ENCODE peak calls at places on chromosomes 6 and 20, in ten cellular contexts. Q, B, L, H, P, R, M, A, G and J are unnamed samples.

GRCh38 chr6:43845646-43846045 is 75.6 kb downstream of the VEGFA start:
- DNase-seq in P (no peak), B (no peak), L (no peak), G (no peak), A (no peak), R (no peak), M (no peak), H (no peak), Q (no peak), J (no peak)

GRCh38 chr6:44451803-44452690 is 64.5 kb downstream of the CDC5L start:
- DNase-seq in A (no peak), H (no peak), Q (peak), G (no peak), P (no peak), L (no peak), R (no peak), B (no peak), M (no peak), J (no peak)

GRCh38 chr6:17167327-17167979 is 65.6 kb downstream of the STMND1 start:
- DNase-seq in H (no peak), B (no peak), Q (peak), L (peak), P (no peak), R (no peak), A (peak), G (no peak), M (peak), J (peak)

GRCh38 chr20:1955289-1955688 is 38.6 kb downstream of the PDYN start:
- DNase-seq in Q (no peak), A (no peak), L (no peak), R (no peak), P (no peak), G (no peak), M (no peak), H (no peak), B (no peak), J (no peak)

GRCh38 chr6:14282854-14283505 is 165.4 kb downstream of the CD83 start:
- DNase-seq in B (no peak), G (no peak), A (no peak), P (no peak), M (no peak), L (no peak), R (no peak), H (no peak), Q (no peak), J (no peak)

GRCh38 chr6:125357515-125358256 is 55.9 kb upstream of the HDDC2 start:
- DNase-seq in L (no peak), H (no peak), P (no peak), R (no peak), A (no peak), B (no peak), G (no peak), M (no peak), Q (no peak), J (no peak)

GRCh38 chr20:46970937-46971630 is 76.4 kb downstream of the EYA2 start:
- DNase-seq in P (no peak), A (peak), B (no peak), Q (peak), L (peak), H (no peak), M (peak), R (no peak), G (no peak), J (peak)

GRCh38 chr20:41913146-41913545 is 295.0 kb upstream of the CHD6 start:
- DNase-seq in A (no peak), G (no peak), H (no peak), Q (no peak), L (no peak), M (no peak), P (no peak), R (no peak), B (no peak), J (no peak)

GRCh38 chr6:52284131-52284459 is 447 bp downstream of the MCM3 start:
- DNase-seq in M (peak), B (no peak), R (no peak), L (peak), P (no peak), Q (no peak), G (no peak), A (peak), H (peak), J (no peak)

GRCh38 chr6:24844061-24844460 is 45.3 kb upstream of the ARMH2 start:
- DNase-seq in G (no peak), L (no peak), R (no peak), H (no peak), P (no peak), Q (no peak), B (no peak), A (no peak), M (no peak), J (no peak)

GRCh38 chr20:58714923-58715708 is 22.5 kb downstream of the NPEPL1 start:
- DNase-seq in H (no peak), B (no peak), P (peak), L (no peak), M (no peak), Q (no peak), G (no peak), A (no peak), R (peak), J (peak)

GRCh38 chr6:15331143-15331542 is 85.3 kb downstream of the JARID2 start:
- DNase-seq in R (no peak), M (no peak), Q (no peak), H (no peak), A (no peak), P (no peak), L (no peak), G (no peak), B (no peak), J (no peak)

GRCh38 chr6:53469163-53469562 is 75.7 kb downstream of the GCLC start:
- DNase-seq in A (no peak), G (no peak), M (no peak), L (no peak), P (no peak), Q (no peak), B (no peak), H (no peak), R (no peak), J (no peak)

GRCh38 chr6:165659945-165660862 is 2.8 kb downstream of the PDE10A start:
- DNase-seq in P (no peak), R (no peak), Q (no peak), L (no peak), H (no peak), G (no peak), A (no peak), M (no peak), B (no peak), J (no peak)

GRCh38 chr6:113375950-113376846 is 480.9 kb upstream of the MARCKS start:
- DNase-seq in R (no peak), P (no peak), G (no peak), A (no peak), H (no peak), Q (peak), M (no peak), B (no peak), L (no peak), J (peak)

GRCh38 chr6:166760288-166760687 is 133.2 kb upstream of the RPS6KA2 start:
- DNase-seq in M (no peak), Q (no peak), P (no peak), H (peak), G (no peak), R (peak), A (no peak), B (peak), L (no peak), J (no peak)

GRCh38 chr20:3931664-3932063 is 42.5 kb downstream of the PANK2 start:
- DNase-seq in G (no peak), B (no peak), A (no peak), M (no peak), P (no peak), R (no peak), Q (peak), H (no peak), L (no peak), J (no peak)

GRCh38 chr20:17958326-17959256 is 10.0 kb downstream of the SNX5 start:
- DNase-seq in P (no peak), M (no peak), R (no peak), L (no peak), G (no peak), H (no peak), B (no peak), Q (peak), A (no peak), J (no peak)

GRCh38 chr20:57203204-57203603 is 63.2 kb downstream of the BMP7 start:
- DNase-seq in B (no peak), P (no peak), H (no peak), A (no peak), G (no peak), Q (no peak), M (no peak), L (no peak), R (no peak), J (no peak)

GRCh38 chr6:19873031-19873430 is 35.9 kb downstream of the ID4 start:
- DNase-seq in A (no peak), G (no peak), P (no peak), B (no peak), M (no peak), L (peak), R (no peak), Q (no peak), H (no peak), J (no peak)

GRCh38 chr6:345747-346388 is 45.7 kb upstream of the IRF4 start:
- DNase-seq in P (no peak), A (no peak), B (no peak), G (no peak), Q (peak), M (no peak), H (no peak), R (no peak), L (peak), J (no peak)

GRCh38 chr6:11535801-11536230 is 1.7 kb upstream of the TMEM170B start:
- DNase-seq in P (no peak), M (no peak), G (no peak), B (no peak), L (no peak), R (no peak), Q (peak), H (no peak), A (peak), J (peak)

GRCh38 chr6:142222022-142222421 is 75.0 kb downstream of the VTA1 start:
- DNase-seq in Q (no peak), R (no peak), P (no peak), B (no peak), A (no peak), L (no peak), G (no peak), M (no peak), H (no peak), J (no peak)

GRCh38 chr20:62310757-62311121 is 7.9 kb downstream of the ADRM1 start:
- DNase-seq in Q (no peak), R (no peak), P (no peak), M (no peak), H (no peak), B (no peak), L (peak), A (no peak), G (no peak), J (no peak)

GRCh38 chr20:59831901-59832240 is 101.6 kb downstream of the SYCP2 start:
- DNase-seq in A (no peak), B (no peak), R (no peak), L (no peak), H (no peak), G (no peak), Q (no peak), P (no peak), M (no peak), J (no peak)

GRCh38 chr6:56953597-56954388 is 1.1 kb upstream of the BEND6 start:
- DNase-seq in Q (no peak), R (no peak), L (peak), G (no peak), P (no peak), B (no peak), M (peak), A (no peak), H (no peak), J (no peak)

GRCh38 chr6:118896339-118897136 is 2.6 kb downstream of the ASF1A start:
- DNase-seq in P (no peak), L (peak), B (no peak), H (no peak), R (no peak), A (peak), Q (peak), G (no peak), M (no peak), J (peak)

GRCh38 chr20:58868795-58869194 is 16.3 kb downstream of the GNAS start:
- DNase-seq in M (no peak), A (no peak), R (no peak), P (no peak), Q (no peak), L (peak), B (no peak), G (no peak), H (no peak), J (no peak)

GRCh38 chr20:30502670-30503069 is 754.8 kb upstream of the DEFB115 start:
- DNase-seq in B (no peak), M (no peak), L (no peak), R (no peak), A (no peak), H (no peak), P (no peak), Q (no peak), G (no peak), J (no peak)

GRCh38 chr6:43120938-43121913 is 45.1 kb downstream of the PTK7 start:
- DNase-seq in R (no peak), B (no peak), G (no peak), Q (peak), P (peak), M (no peak), H (no peak), A (peak), L (peak), J (peak)

GRCh38 chr20:56005389-56005715 is at the start of gene CBLN4:
- DNase-seq in L (no peak), H (no peak), M (no peak), B (no peak), G (no peak), P (no peak), Q (no peak), A (no peak), R (no peak), J (no peak)

GRCh38 chr6:23349521-23350147 is 776.4 kb upstream of the NRSN1 start:
- DNase-seq in L (no peak), B (no peak), A (peak), M (no peak), G (no peak), H (no peak), R (no peak), P (no peak), Q (peak), J (peak)

GRCh38 chr6:6788394-6789020 is 200.0 kb downstream of the LY86 start:
- DNase-seq in L (no peak), A (no peak), G (peak), M (no peak), B (no peak), P (no peak), R (no peak), H (no peak), Q (no peak), J (no peak)

GRCh38 chr6:30720738-30721197 is 616 bp downstream of the TUBB start:
- DNase-seq in Q (peak), R (peak), G (peak), M (no peak), A (no peak), L (peak), B (peak), H (peak), P (no peak), J (peak)

GRCh38 chr6:132063738-132064137 is 112.6 kb upstream of the CCN2 start:
- DNase-seq in Q (peak), R (no peak), G (no peak), H (no peak), P (no peak), A (peak), L (no peak), M (no peak), B (no peak), J (peak)

GRCh38 chr6:151068761-151069312 is 170.9 kb upstream of the AKAP12 start:
- DNase-seq in B (no peak), R (no peak), M (no peak), A (no peak), P (no peak), H (no peak), L (no peak), Q (peak), G (no peak), J (no peak)

GRCh38 chr6:88881451-88881850 is 82.0 kb downstream of the RNGTT start:
- DNase-seq in G (no peak), L (no peak), P (no peak), H (no peak), M (no peak), A (no peak), R (no peak), B (no peak), Q (peak), J (no peak)